ENCODE peak calls at places on chromosomes 16 and 17, in eight cellular contexts. W is neural progenitor cell; R is NCI-H774; V is HuH-7; C is iPS-NIHi11; T is cardiac fibroblast; H is activated CD4-positive, alpha-beta T cell treated with anti-CD3 and anti-CD28 coated beads, Interleukin-2, amount 50 U/mL, for 1 hour; B is T follicular helper cell. N is an unnamed sample.

GRCh38 chr16:69859105-69859969 is 91.8 kb upstream of the CLEC18A start:
- DNase-seq in W (peak), R (no peak), V (peak), C (peak), T (no peak), H (no peak), B (no peak), N (no peak)

GRCh38 chr16:89334988-89335802 is 117.7 kb downstream of the ZNF778 start:
- DNase-seq in W (peak), R (no peak), V (no peak), C (no peak), T (no peak), H (no peak), B (no peak), N (no peak)

GRCh38 chr17:71959129-71959528 is 161.7 kb upstream of the SOX9 start:
- DNase-seq in W (peak), R (no peak), V (no peak), C (no peak), T (peak), H (no peak), B (no peak), N (no peak)

GRCh38 chr17:16214190-16215001 is 938 bp downstream of the NCOR1 start:
- DNase-seq in W (peak), R (no peak), V (no peak), C (no peak), T (peak), H (no peak), B (no peak), N (no peak)

GRCh38 chr16:391885-392335 is 5.1 kb upstream of the NME4 start:
- DNase-seq in W (peak), R (no peak), V (peak), C (peak), T (peak), H (peak), B (peak), N (peak)

GRCh38 chr17:78618264-78619066 is 41.3 kb upstream of the DNAH17 start:
- DNase-seq in W (no peak), R (no peak), V (no peak), C (no peak), T (peak), H (no peak), B (no peak), N (no peak)

GRCh38 chr17:76707985-76708807 is 2.6 kb downstream of the MXRA7 start:
- DNase-seq in W (peak), R (no peak), V (peak), C (peak), T (peak), H (no peak), B (no peak), N (no peak)

GRCh38 chr17:73462830-73463229 is 151.0 kb upstream of the CDC42EP4 start:
- DNase-seq in W (no peak), R (no peak), V (no peak), C (no peak), T (no peak), H (no peak), B (no peak), N (no peak)

GRCh38 chr16:54171855-54172537 is 114.6 kb downstream of the IRX3 start:
- DNase-seq in W (peak), R (peak), V (no peak), C (no peak), T (peak), H (no peak), B (no peak), N (peak)

GRCh38 chr16:87436225-87437172 is 44.4 kb downstream of the MAP1LC3B start:
- DNase-seq in W (no peak), R (no peak), V (no peak), C (peak), T (peak), H (no peak), B (no peak), N (peak)

GRCh38 chr16:24507959-24508358 is 31.4 kb upstream of the RBBP6 start:
- DNase-seq in W (no peak), R (no peak), V (no peak), C (no peak), T (no peak), H (no peak), B (no peak), N (no peak)